ENCODE peak calls at places on chromosomes 7 and 10, in eight cellular contexts. One of them, this sample, is unnamed.

GRCh38 chr10:33455029-33455428 is 120.6 kb upstream of the NRP1 start:
- DNase-seq in AG04450: no peak
- DNase-seq in breast epithelium: no peak
- DNase-seq in GM23338: no peak
- DNase-seq in IMR-90: no peak
- DNase-seq in fibroblast of lung: no peak
- DNase-seq in HCT116: no peak
- DNase-seq in astrocyte: no peak
- DNase-seq in this sample: no peak

GRCh38 chr10:126160571-126160970 is 227.7 kb downstream of the ADAM12 start:
- DNase-seq in GM23338: peak; percentile 33
- DNase-seq in fibroblast of lung: no peak
- DNase-seq in IMR-90: no peak
- DNase-seq in HCT116: no peak
- DNase-seq in AG04450: no peak
- DNase-seq in astrocyte: no peak
- DNase-seq in breast epithelium: no peak
- DNase-seq in this sample: no peak

GRCh38 chr10:60524541-60524940 is 134.9 kb upstream of the ANK3 start:
- DNase-seq in fibroblast of lung: peak; percentile 62
- DNase-seq in breast epithelium: no peak
- DNase-seq in HCT116: no peak
- DNase-seq in GM23338: no peak
- DNase-seq in astrocyte: peak; percentile 95
- DNase-seq in AG04450: peak; percentile 20
- DNase-seq in IMR-90: peak; percentile 52
- DNase-seq in this sample: no peak

GRCh38 chr7:22676385-22676784 is 50.6 kb upstream of the IL6 start:
- DNase-seq in HCT116: no peak
- DNase-seq in astrocyte: no peak
- DNase-seq in GM23338: no peak
- DNase-seq in AG04450: no peak
- DNase-seq in IMR-90: no peak
- DNase-seq in fibroblast of lung: no peak
- DNase-seq in breast epithelium: no peak
- DNase-seq in this sample: no peak

GRCh38 chr7:18201349-18201748 is 173.7 kb upstream of the PRPS1L1 start:
- DNase-seq in fibroblast of lung: no peak
- DNase-seq in HCT116: no peak
- DNase-seq in astrocyte: no peak
- DNase-seq in GM23338: no peak
- DNase-seq in IMR-90: no peak
- DNase-seq in AG04450: no peak
- DNase-seq in breast epithelium: no peak
- DNase-seq in this sample: no peak

GRCh38 chr7:93119191-93119905 is 1.6 kb upstream of the SAMD9 start:
- DNase-seq in IMR-90: peak; percentile 4
- DNase-seq in fibroblast of lung: no peak
- DNase-seq in astrocyte: peak; percentile 12
- DNase-seq in GM23338: no peak
- DNase-seq in breast epithelium: no peak
- DNase-seq in AG04450: no peak
- DNase-seq in HCT116: no peak
- DNase-seq in this sample: no peak

GRCh38 chr7:46811529-46811928 is 770.4 kb downstream of the TNS3 start:
- DNase-seq in astrocyte: peak; percentile 95
- DNase-seq in HCT116: no peak
- DNase-seq in breast epithelium: no peak
- DNase-seq in AG04450: peak; percentile 77
- DNase-seq in GM23338: no peak
- DNase-seq in fibroblast of lung: peak; percentile 82
- DNase-seq in IMR-90: peak; percentile 97
- DNase-seq in this sample: no peak

GRCh38 chr7:136947347-136947746 is 78.9 kb downstream of the CHRM2 start:
- DNase-seq in HCT116: no peak
- DNase-seq in fibroblast of lung: peak; percentile 43
- DNase-seq in astrocyte: peak; percentile 61
- DNase-seq in IMR-90: peak; percentile 63
- DNase-seq in AG04450: no peak
- DNase-seq in breast epithelium: no peak
- DNase-seq in GM23338: no peak
- DNase-seq in this sample: no peak

GRCh38 chr10:113822174-113822573 is 31.7 kb downstream of the DCLRE1A start:
- DNase-seq in AG04450: no peak
- DNase-seq in IMR-90: no peak
- DNase-seq in HCT116: no peak
- DNase-seq in astrocyte: no peak
- DNase-seq in breast epithelium: no peak
- DNase-seq in GM23338: no peak
- DNase-seq in fibroblast of lung: no peak
- DNase-seq in this sample: no peak

GRCh38 chr7:341841-342638 is 52.1 kb downstream of the FOXL3 start:
- DNase-seq in fibroblast of lung: no peak
- DNase-seq in AG04450: no peak
- DNase-seq in IMR-90: no peak
- DNase-seq in breast epithelium: no peak
- DNase-seq in HCT116: no peak
- DNase-seq in astrocyte: no peak
- DNase-seq in GM23338: no peak
- DNase-seq in this sample: peak; percentile 71

DNA sequence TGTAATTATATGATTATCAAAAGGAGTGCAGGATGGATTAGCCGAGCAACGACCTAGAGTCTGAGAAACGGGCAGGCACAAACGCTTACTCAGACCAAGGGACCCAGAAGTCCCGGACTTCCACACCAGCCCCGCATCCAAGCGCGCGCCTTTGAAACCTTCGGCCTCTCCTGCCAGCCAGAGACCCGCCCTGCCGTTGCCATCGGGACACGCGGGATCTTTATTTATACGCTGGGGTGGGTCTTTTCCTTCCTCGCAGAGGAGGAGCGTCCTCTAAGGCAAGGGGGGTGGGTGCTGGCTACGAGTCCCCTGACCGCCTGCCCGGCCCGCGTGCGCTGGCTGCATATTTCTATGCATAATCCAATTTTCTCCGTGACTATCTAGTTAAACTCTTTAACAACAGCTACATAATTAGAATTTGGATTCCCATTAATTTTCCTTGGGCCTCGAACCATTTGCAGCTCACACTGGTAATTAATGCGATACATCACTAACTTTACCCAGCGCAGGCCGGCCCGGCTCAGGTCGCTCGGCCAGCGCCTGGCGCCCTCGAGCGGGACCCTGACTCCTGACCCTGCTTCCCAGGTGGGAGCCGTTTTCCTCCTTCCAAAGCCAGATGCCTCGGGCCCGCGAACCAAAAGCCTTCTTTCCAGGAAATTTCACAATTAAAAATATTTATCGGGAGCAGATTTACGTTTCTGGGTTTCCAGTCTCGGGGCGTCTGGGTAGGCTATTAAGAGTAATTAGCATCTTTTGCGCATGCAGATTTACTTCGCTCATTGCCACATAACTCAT is 12.4 kb downstream of the LBX1 start:
- DNase-seq in breast epithelium: no peak
- DNase-seq in HCT116: no peak
- DNase-seq in AG04450: no peak
- DNase-seq in astrocyte: no peak
- DNase-seq in GM23338: peak; percentile 54
- DNase-seq in IMR-90: no peak
- DNase-seq in fibroblast of lung: no peak
- DNase-seq in this sample: no peak
- H3K27me3 ChIP-seq in breast epithelium: peaks cover 96% of the 10 kb centered on the region
- H3K27me3 ChIP-seq in HCT116: peaks cover under 1% of the 10 kb centered on the region
- H3K27me3 ChIP-seq in AG04450: peaks cover 81% of the 10 kb centered on the region
- H3K27me3 ChIP-seq in astrocyte: peaks cover 79% of the 10 kb centered on the region
- H3K27me3 ChIP-seq in GM23338: peaks cover 99% of the 10 kb centered on the region
- H3K27me3 ChIP-seq in IMR-90: peaks cover 77% of the 10 kb centered on the region
- H3K27me3 ChIP-seq in fibroblast of lung: peaks cover 76% of the 10 kb centered on the region
- H3K27me3 ChIP-seq in this sample: no peaks in the 10 kb centered on the region

GRCh38 chr10:8056891-8057331 is 2.4 kb downstream of the GATA3 start:
- DNase-seq in fibroblast of lung: no peak
- DNase-seq in IMR-90: no peak
- DNase-seq in AG04450: no peak
- DNase-seq in breast epithelium: no peak
- DNase-seq in HCT116: no peak
- DNase-seq in GM23338: peak; percentile 51
- DNase-seq in astrocyte: no peak
- DNase-seq in this sample: no peak

GRCh38 chr10:8056378-8056777 is 1.9 kb downstream of the GATA3 start:
- DNase-seq in AG04450: no peak
- DNase-seq in breast epithelium: no peak
- DNase-seq in GM23338: no peak
- DNase-seq in HCT116: no peak
- DNase-seq in IMR-90: no peak
- DNase-seq in fibroblast of lung: no peak
- DNase-seq in astrocyte: no peak
- DNase-seq in this sample: no peak

GRCh38 chr10:8059191-8059936 is 4.9 kb downstream of the GATA3 start:
- DNase-seq in breast epithelium: no peak
- DNase-seq in fibroblast of lung: no peak
- DNase-seq in HCT116: no peak
- DNase-seq in GM23338: peak; percentile 62
- DNase-seq in IMR-90: no peak
- DNase-seq in AG04450: no peak
- DNase-seq in astrocyte: no peak
- DNase-seq in this sample: no peak

GRCh38 chr10:8058274-8059111 is 4.0 kb downstream of the GATA3 start:
- DNase-seq in fibroblast of lung: no peak
- DNase-seq in AG04450: no peak
- DNase-seq in HCT116: no peak
- DNase-seq in astrocyte: no peak
- DNase-seq in breast epithelium: no peak
- DNase-seq in GM23338: peak; percentile 46
- DNase-seq in IMR-90: no peak
- DNase-seq in this sample: no peak

GRCh38 chr10:8057636-8058273 is 3.3 kb downstream of the GATA3 start:
- DNase-seq in IMR-90: no peak
- DNase-seq in HCT116: no peak
- DNase-seq in fibroblast of lung: no peak
- DNase-seq in GM23338: peak; percentile 43
- DNase-seq in astrocyte: no peak
- DNase-seq in AG04450: no peak
- DNase-seq in breast epithelium: no peak
- DNase-seq in this sample: no peak
- H3K4me3 ChIP-seq in IMR-90: no peak overlapping the region
- H3K4me3 ChIP-seq in HCT116: no peak overlapping the region
- H3K4me3 ChIP-seq in fibroblast of lung: no peak overlapping the region
- H3K4me3 ChIP-seq in GM23338: peak overlapping the region; percentile 60
- H3K4me3 ChIP-seq in astrocyte: no peak overlapping the region
- H3K4me3 ChIP-seq in AG04450: no peak overlapping the region
- H3K4me3 ChIP-seq in breast epithelium: peak overlapping the region; percentile 87
- H3K4me3 ChIP-seq in this sample: no peak overlapping the region

DNA sequence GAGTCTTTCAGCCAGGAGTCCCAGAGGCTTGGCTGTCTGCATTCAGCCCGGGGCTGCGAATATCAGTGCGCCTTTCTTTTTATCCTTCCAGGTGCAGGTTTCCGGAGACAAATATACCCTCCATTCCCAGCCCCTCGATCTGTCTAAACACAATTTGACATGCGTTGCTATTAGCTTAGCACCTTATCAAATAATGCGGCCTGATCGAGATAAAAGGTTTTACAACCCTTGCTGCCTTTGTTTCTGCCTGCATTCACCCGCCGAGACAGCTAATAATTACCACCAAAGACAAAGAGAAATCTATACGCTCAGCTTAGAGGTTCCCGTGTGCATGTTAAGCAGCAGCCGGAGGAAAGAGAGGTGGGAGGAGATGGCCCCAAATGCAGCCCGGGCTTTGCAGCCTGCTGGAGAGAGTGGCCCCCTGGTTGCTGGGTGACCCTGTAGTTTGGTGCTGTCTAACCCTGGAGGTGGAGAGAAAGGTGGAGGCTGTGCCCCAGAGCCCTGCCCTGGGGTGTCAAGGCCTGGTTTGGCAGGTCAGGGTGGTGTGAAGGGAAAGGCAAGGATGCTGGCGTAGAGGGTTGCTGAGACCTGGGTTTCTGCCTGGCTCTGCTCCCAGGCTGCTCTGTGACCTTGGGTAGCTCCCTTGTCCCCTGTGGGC is 185.3 kb downstream of the RPS24 start:
- DNase-seq in fibroblast of lung: no peak
- DNase-seq in astrocyte: no peak
- DNase-seq in HCT116: no peak
- DNase-seq in GM23338: no peak
- DNase-seq in breast epithelium: no peak
- DNase-seq in IMR-90: no peak
- DNase-seq in AG04450: no peak
- DNase-seq in this sample: no peak
- H3K27me3 ChIP-seq in fibroblast of lung: no peaks in the 10 kb centered on the region
- H3K27me3 ChIP-seq in astrocyte: peaks cover 19% of the 10 kb centered on the region
- H3K27me3 ChIP-seq in HCT116: peaks cover 33% of the 10 kb centered on the region
- H3K27me3 ChIP-seq in GM23338: no peaks in the 10 kb centered on the region
- H3K27me3 ChIP-seq in breast epithelium: no peaks in the 10 kb centered on the region
- H3K27me3 ChIP-seq in IMR-90: no peaks in the 10 kb centered on the region
- H3K27me3 ChIP-seq in AG04450: peaks cover 7% of the 10 kb centered on the region
- H3K27me3 ChIP-seq in this sample: no peaks in the 10 kb centered on the region

DNA sequence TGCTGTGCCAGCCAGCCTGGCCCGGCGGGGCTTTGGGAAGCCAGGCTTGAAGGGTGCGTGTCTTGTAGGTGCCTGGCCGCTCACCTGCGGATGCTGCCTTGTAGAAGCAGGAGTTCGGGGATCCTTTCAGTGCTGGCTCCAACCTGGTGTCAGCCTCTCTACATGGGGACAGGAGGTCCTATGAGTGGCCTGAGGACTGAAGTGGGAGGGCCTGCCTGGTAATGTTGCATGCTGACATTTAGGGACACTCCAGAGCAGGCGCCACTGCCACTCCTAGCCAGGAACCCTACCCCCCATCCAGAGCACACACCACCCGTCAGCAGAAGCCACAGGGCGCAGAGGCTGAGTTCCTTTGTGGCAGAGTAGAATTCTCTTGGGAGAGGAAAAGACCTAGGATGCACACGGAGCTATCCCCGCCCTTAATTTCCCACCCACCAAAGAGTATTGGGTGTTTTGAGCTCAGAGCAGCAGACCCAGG is 603 bp upstream of the INSYN2A start:
- DNase-seq in HCT116: no peak
- DNase-seq in fibroblast of lung: peak; percentile 5
- DNase-seq in astrocyte: no peak
- DNase-seq in GM23338: no peak
- DNase-seq in IMR-90: no peak
- DNase-seq in breast epithelium: no peak
- DNase-seq in AG04450: no peak
- DNase-seq in this sample: no peak
- H3K4me3 ChIP-seq in HCT116: no peak overlapping the region
- H3K4me3 ChIP-seq in fibroblast of lung: peak overlapping the region; percentile 58
- H3K4me3 ChIP-seq in astrocyte: peak overlapping the region; percentile 57
- H3K4me3 ChIP-seq in GM23338: peak overlapping the region; percentile 67
- H3K4me3 ChIP-seq in IMR-90: peak overlapping the region; percentile 30
- H3K4me3 ChIP-seq in breast epithelium: peak overlapping the region; percentile 77
- H3K4me3 ChIP-seq in AG04450: peak overlapping the region; percentile 64
- H3K4me3 ChIP-seq in this sample: no peak overlapping the region

DNA sequence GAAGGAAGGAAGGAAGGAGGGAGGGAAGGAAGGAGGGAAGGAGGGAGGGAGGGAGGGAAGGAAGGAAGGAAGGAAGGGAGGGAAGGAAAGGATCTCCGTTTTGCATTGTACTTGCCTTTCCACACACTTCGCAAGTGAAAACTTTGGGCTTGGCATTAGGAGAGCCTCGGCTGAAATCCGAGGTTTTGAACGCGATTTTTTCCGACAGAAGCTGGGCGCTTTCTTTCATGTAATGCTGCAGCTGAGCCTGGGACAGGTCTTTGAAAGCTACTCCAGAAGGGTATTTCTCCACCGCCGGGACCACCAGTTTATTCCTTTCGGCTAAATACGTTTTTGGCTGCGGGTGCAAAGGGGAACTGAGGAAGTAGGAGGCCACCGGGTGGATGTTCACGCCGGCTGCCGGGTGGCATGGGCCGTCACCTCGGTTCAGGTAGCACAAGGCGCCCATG is 1.0 kb downstream of the FEZF1 start:
- DNase-seq in astrocyte: no peak
- DNase-seq in AG04450: no peak
- DNase-seq in IMR-90: no peak
- DNase-seq in GM23338: peak; percentile 59
- DNase-seq in HCT116: no peak
- DNase-seq in fibroblast of lung: no peak
- DNase-seq in breast epithelium: no peak
- DNase-seq in this sample: no peak
- H3K27me3 ChIP-seq in astrocyte: peaks cover 97% of the 10 kb centered on the region
- H3K27me3 ChIP-seq in AG04450: peaks cover 74% of the 10 kb centered on the region
- H3K27me3 ChIP-seq in IMR-90: peaks cover 76% of the 10 kb centered on the region
- H3K27me3 ChIP-seq in GM23338: peaks cover 100% of the 10 kb centered on the region
- H3K27me3 ChIP-seq in HCT116: no peaks in the 10 kb centered on the region
- H3K27me3 ChIP-seq in fibroblast of lung: peaks cover 83% of the 10 kb centered on the region
- H3K27me3 ChIP-seq in breast epithelium: peaks cover 98% of the 10 kb centered on the region
- H3K27me3 ChIP-seq in this sample: peaks cover 3% of the 10 kb centered on the region